ENCODE peak calls at places on chromosomes 4 and X, in ten cellular contexts. V is substantia nigra; S is esophagus muscularis mucosa; P is uterus; K is HL-60; J is CD4-positive, alpha-beta T cell; F is PC-3; L is A549; R is GM23248; G is thoracic aorta. M is an unnamed sample.

GRCh38 chrX:136745215-136746173 is 35.2 kb downstream of the ARHGEF6 start:
- DNase-seq in V (no peak), S (no peak), P (no peak), K (no peak), J (no peak), F (no peak), L (no peak), R (no peak), G (no peak), M (no peak)

GRCh38 chrX:72131317-72132294 is at the start of gene RTL5:
- DNase-seq in V (peak; percentile 50), S (peak; percentile 93), P (peak; percentile 88), K (peak; percentile 57), J (peak; percentile 24), F (peak; percentile 66), L (peak; percentile 86), R (peak; percentile 88), G (peak; percentile 67), M (no peak)

GRCh38 chr4:77040265-77040664 is 35.5 kb downstream of the CCNI start:
- DNase-seq in V (no peak), S (no peak), P (no peak), K (no peak), J (no peak), F (peak; percentile 51), L (no peak), R (peak; percentile 84), G (no peak), M (peak; percentile 13)

GRCh38 chrX:49163555-49164419 is 1.2 kb downstream of the MAGIX start:
- DNase-seq in V (peak; percentile 66), S (peak; percentile 95), P (peak; percentile 88), K (peak; percentile 74), J (peak; percentile 68), F (peak; percentile 88), L (peak; percentile 91), R (peak; percentile 81), G (peak; percentile 50), M (peak; percentile 66)

GRCh38 chr4:26601204-26601603 is 17.3 kb downstream of the TBC1D19 start:
- DNase-seq in V (no peak), S (no peak), P (no peak), K (no peak), J (no peak), F (no peak), L (no peak), R (no peak), G (no peak), M (no peak)

GRCh38 chr4:190020790-190021717 is 6.0 kb downstream of the FRG2 start:
- DNase-seq in V (no peak), S (no peak), P (no peak), K (no peak), J (no peak), F (peak; percentile 60), L (peak; percentile 79), R (peak; percentile 59), G (no peak), M (peak; percentile 86)

GRCh38 chr4:183229397-183229796 is 90.7 kb downstream of the CLDN22 start:
- DNase-seq in V (no peak), S (no peak), P (no peak), K (no peak), J (no peak), F (peak; percentile 30), L (no peak), R (peak; percentile 32), G (no peak), M (peak; percentile 21)

GRCh38 chr4:139552908-139553307 is 3.1 kb downstream of the SETD7 start:
- DNase-seq in V (no peak), S (no peak), P (no peak), K (no peak), J (no peak), F (no peak), L (no peak), R (no peak), G (no peak), M (no peak)

GRCh38 chr4:184755278-184755677 is 21.4 kb upstream of the CENPU start:
- DNase-seq in V (no peak), S (no peak), P (peak; percentile 35), K (no peak), J (no peak), F (peak; percentile 86), L (no peak), R (peak; percentile 84), G (no peak), M (peak; percentile 77)

GRCh38 chr4:38162240-38162784 is 202.1 kb downstream of the PTTG2 start:
- DNase-seq in V (no peak), S (no peak), P (peak; percentile 31), K (no peak), J (no peak), F (peak; percentile 76), L (peak; percentile 76), R (peak; percentile 68), G (no peak), M (peak; percentile 55)

GRCh38 chr4:83558693-83559092 is 22.8 kb downstream of the GPAT3 start:
- DNase-seq in V (no peak), S (no peak), P (no peak), K (peak; percentile 15), J (no peak), F (peak; percentile 9), L (no peak), R (peak; percentile 66), G (no peak), M (no peak)

GRCh38 chr4:8274772-8275241 is 5.3 kb downstream of the HTRA3 start:
- DNase-seq in V (peak; percentile 58), S (peak; percentile 97), P (peak; percentile 95), K (no peak), J (no peak), F (no peak), L (no peak), R (peak; percentile 99), G (peak; percentile 66), M (no peak)
- H3K27ac ChIP-seq in V (no peak overlapping the region), S (peak overlapping the region; percentile 74), P (peak overlapping the region; percentile 61), K (no peak overlapping the region), J (no peak overlapping the region), F (no peak overlapping the region), L (no peak overlapping the region), R (peak overlapping the region; percentile 37), G (peak overlapping the region; percentile 33), M (no peak overlapping the region)

GRCh38 chr4:173526034-173526482 is 4.0 kb downstream of the HAND2 start:
- DNase-seq in V (no peak), S (peak; percentile 78), P (no peak), K (no peak), J (no peak), F (no peak), L (no peak), R (peak; percentile 73), G (no peak), M (no peak)

GRCh38 chr4:173526724-173527102 is 3.3 kb downstream of the HAND2 start:
- DNase-seq in V (no peak), S (peak; percentile 90), P (no peak), K (no peak), J (no peak), F (no peak), L (no peak), R (no peak), G (no peak), M (no peak)

GRCh38 chr4:173528378-173529321 is 1.4 kb downstream of the HAND2 start:
- DNase-seq in V (no peak), S (no peak), P (peak; percentile 56), K (no peak), J (no peak), F (no peak), L (no peak), R (peak; percentile 71), G (no peak), M (no peak)

GRCh38 chr4:173525118-173526033 is 4.7 kb downstream of the HAND2 start:
- DNase-seq in V (no peak), S (peak; percentile 92), P (peak; percentile 52), K (no peak), J (no peak), F (no peak), L (no peak), R (peak; percentile 77), G (no peak), M (no peak)

DNA sequence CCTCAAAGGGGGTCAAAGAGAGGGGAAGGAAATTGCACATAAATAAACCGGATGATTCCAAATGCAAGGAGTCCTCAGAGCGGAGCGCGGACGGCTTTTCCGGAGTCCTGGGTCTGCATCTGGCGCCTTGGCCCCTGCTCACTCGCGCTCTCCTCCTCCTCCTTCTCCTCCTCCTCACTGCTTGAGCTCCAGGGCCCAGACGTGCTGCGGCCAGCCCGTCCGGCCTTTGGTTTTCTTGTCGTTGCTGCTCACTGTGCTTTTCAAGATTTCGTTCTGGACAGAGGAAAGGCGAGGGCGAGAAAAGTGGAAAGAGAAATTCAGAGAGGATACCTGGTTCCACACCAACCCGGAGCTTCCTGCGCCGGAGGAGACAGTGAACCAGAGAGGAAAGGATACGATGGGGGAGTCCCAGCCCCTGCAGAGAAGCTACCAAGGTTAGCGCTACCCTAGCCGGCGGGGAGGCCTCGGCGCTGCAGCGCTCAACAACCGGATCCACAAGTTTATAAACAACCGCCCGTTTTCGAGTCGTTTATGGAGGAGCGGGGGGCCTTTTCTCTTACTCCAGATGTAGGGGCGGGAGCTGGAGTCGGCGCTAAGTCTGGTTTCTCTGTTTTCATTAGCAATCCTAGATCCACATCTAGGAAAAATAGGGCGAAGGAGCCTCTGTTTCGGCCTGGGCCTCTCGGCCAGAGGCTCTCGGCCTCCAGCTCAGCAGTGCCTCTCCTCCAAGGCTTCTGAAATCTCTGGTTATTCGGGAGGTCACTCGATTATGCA is 2.7 kb downstream of the HAND2 start:
- DNase-seq in V (no peak), S (peak; percentile 88), P (no peak), K (no peak), J (no peak), F (no peak), L (no peak), R (peak; percentile 75), G (no peak), M (no peak)
- H3K27ac ChIP-seq in V (no peak overlapping the region), S (peak overlapping the region; percentile 98), P (peak overlapping the region; percentile 98), K (no peak overlapping the region), J (no peak overlapping the region), F (no peak overlapping the region), L (no peak overlapping the region), R (peak overlapping the region; percentile 100), G (peak overlapping the region; percentile 88), M (no peak overlapping the region)

DNA sequence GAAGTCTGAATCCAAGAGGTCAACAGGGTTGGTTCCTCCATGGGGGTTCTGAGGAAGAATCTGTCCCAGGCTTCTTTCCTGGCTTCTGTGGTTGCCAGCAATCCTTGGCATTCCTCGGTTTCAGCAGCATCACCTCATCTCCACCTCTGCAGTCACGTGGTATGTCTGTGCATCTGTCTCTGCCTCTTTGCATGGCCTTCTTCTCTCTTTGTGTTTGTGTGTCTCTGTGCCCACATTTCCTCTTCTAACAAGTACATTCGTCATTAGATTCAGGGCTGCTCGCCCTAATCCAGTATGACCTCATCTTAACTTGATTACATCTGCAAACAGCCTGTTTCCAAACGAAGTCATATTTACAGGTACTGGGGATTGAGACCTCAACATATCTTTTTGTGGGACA is 114.0 kb downstream of the BCOR start:
- DNase-seq in V (no peak), S (no peak), P (no peak), K (no peak), J (no peak), F (no peak), L (no peak), R (peak; percentile 50), G (no peak), M (peak; percentile 1)
- H3K27ac ChIP-seq in V (no peak overlapping the region), S (no peak overlapping the region), P (no peak overlapping the region), K (no peak overlapping the region), J (no peak overlapping the region), F (no peak overlapping the region), L (no peak overlapping the region), R (no peak overlapping the region), G (no peak overlapping the region), M (peak overlapping the region; percentile 86)

DNA sequence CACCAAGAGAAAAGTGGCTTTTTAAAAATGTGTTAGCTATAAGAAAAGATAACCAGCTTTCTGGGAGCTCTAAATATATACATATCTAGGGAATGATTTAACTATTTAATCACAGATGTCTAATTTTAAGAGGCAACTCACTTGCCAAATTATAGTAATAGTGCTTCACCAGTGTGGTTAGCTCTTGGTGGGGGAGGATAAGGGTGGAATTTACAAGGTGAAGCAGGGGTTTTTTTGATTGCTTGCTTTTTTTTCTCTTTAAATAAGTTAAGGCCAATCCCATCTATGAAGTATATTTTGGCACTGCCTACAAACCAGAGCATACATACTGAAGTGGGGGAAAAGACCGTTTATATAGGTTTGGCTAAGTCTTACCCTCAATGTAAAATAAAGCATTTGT is 547.8 kb upstream of the DIPK2B start:
- DNase-seq in V (no peak), S (no peak), P (no peak), K (no peak), J (no peak), F (peak; percentile 25), L (no peak), R (peak; percentile 20), G (no peak), M (no peak)
- H3K27ac ChIP-seq in V (no peak overlapping the region), S (no peak overlapping the region), P (peak overlapping the region; percentile 29), K (no peak overlapping the region), J (no peak overlapping the region), F (peak overlapping the region; percentile 77), L (peak overlapping the region; percentile 61), R (peak overlapping the region; percentile 64), G (no peak overlapping the region), M (no peak overlapping the region)

M was measured in RWPE1.